ENCODE peak calls at places on chromosomes 13 and 19, in six cellular contexts. M is K562, W is GM12891, D is H1, P is HepG2, C is GM12878. Z is an unnamed sample.

GRCh38 chr13:97141564-97142005 is 80.5 kb upstream of the MBNL2 start:
- DNase-seq in M (peak; percentile 39), W (no peak), D (no peak), P (peak; percentile 96), C (peak; percentile 23), Z (no peak)

GRCh38 chr13:20331419-20331818 is 99.3 kb upstream of the GJB6 start:
- DNase-seq in M (no peak), W (no peak), D (no peak), P (no peak), C (no peak), Z (no peak)

GRCh38 chr19:40392894-40393517 is 3.0 kb upstream of the HIPK4 start:
- DNase-seq in M (no peak), W (no peak), D (no peak), P (peak; percentile 31), C (no peak), Z (no peak)

GRCh38 chr19:48553676-48554384 is 1.9 kb downstream of the SULT2B1 start:
- DNase-seq in M (peak; percentile 83), W (no peak), D (no peak), P (peak; percentile 69), C (no peak), Z (no peak)

GRCh38 chr13:96636310-96636709 is 358.0 kb downstream of the OXGR1 start:
- DNase-seq in M (no peak), W (no peak), D (no peak), P (no peak), C (no peak), Z (no peak)

GRCh38 chr19:42433503-42434260 is 6.5 kb upstream of the LIPE start:
- DNase-seq in M (peak; percentile 70), W (no peak), D (peak; percentile 90), P (peak; percentile 95), C (no peak), Z (no peak)

GRCh38 chr19:5103061-5103701 is 134.3 kb downstream of the KDM4B start:
- DNase-seq in M (no peak), W (no peak), D (no peak), P (no peak), C (no peak), Z (no peak)

GRCh38 chr13:76667551-76667950 is 218.7 kb downstream of the KCTD12 start:
- DNase-seq in M (no peak), W (no peak), D (no peak), P (no peak), C (no peak), Z (no peak)

GRCh38 chr13:99464441-99464949 is 36.8 kb upstream of the TM9SF2 start:
- DNase-seq in M (no peak), W (no peak), D (no peak), P (no peak), C (no peak), Z (no peak)

GRCh38 chr19:12550951-12551832 is at the start of gene ZNF564:
- DNase-seq in M (peak; percentile 99), W (peak; percentile 92), D (peak; percentile 90), P (peak; percentile 100), C (peak; percentile 99), Z (peak; percentile 84)
- TF ChIP-seq POLR2A in M (peak; percentile 87), W (peak; percentile 94), D (peak; percentile 89), P (peak; percentile 80), C (peak; percentile 93), Z (peak; percentile 93)

DNA sequence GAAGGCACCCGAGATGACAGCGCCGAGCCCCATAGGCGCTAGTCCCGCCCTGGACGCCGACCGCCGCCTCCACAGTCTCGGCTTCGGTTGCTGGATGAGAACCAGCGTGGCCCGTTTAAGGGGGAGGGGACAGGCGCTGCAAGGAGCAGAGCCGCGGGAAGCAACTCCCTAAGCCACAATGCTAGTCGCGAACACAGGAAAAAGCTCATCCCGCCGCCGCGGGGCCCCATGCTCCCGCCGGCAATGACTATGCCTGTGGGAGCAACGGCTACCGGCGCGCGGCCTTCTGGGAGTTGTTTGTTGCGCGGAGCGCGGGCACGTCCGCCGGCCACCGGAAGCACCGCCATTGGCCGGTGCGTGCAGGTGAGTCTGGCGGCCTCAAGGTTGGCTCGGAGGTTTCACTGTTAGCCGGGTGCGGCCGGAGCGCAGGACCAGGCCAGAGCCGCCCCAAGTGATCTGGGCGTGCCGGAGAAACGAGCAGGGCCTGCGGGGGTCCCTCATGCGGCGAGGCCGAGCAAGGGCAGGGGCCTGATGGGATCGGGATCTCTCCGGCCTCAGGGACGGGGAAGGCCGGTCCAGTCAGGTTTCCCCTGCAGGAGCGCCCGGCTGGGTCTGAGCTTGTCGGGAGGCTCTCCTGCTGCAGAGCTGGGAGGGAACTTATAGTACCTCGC is at the start of gene ZNF544:
- DNase-seq in M (peak; percentile 80), W (peak; percentile 88), D (peak; percentile 88), P (peak; percentile 45), C (peak; percentile 9), Z (peak; percentile 79)
- TF ChIP-seq POLR2AphosphoS5 in M (peak; percentile 51), W (no peak), D (peak; percentile 87), P (peak; percentile 73), C (peak; percentile 78), Z (peak; percentile 81)

GRCh38 chr19:2533686-2534085 is 57.8 kb downstream of the GADD45B start:
- DNase-seq in M (no peak), W (no peak), D (no peak), P (no peak), C (no peak), Z (no peak)

GRCh38 chr19:2529473-2529918 is 53.6 kb downstream of the GADD45B start:
- DNase-seq in M (no peak), W (no peak), D (no peak), P (peak; percentile 90), C (no peak), Z (no peak)

GRCh38 chr19:2534374-2535050 is 58.6 kb downstream of the GADD45B start:
- DNase-seq in M (no peak), W (no peak), D (no peak), P (no peak), C (no peak), Z (no peak)

GRCh38 chr19:2533072-2533425 is 57.1 kb downstream of the GADD45B start:
- DNase-seq in M (no peak), W (no peak), D (no peak), P (no peak), C (no peak), Z (no peak)

DNA sequence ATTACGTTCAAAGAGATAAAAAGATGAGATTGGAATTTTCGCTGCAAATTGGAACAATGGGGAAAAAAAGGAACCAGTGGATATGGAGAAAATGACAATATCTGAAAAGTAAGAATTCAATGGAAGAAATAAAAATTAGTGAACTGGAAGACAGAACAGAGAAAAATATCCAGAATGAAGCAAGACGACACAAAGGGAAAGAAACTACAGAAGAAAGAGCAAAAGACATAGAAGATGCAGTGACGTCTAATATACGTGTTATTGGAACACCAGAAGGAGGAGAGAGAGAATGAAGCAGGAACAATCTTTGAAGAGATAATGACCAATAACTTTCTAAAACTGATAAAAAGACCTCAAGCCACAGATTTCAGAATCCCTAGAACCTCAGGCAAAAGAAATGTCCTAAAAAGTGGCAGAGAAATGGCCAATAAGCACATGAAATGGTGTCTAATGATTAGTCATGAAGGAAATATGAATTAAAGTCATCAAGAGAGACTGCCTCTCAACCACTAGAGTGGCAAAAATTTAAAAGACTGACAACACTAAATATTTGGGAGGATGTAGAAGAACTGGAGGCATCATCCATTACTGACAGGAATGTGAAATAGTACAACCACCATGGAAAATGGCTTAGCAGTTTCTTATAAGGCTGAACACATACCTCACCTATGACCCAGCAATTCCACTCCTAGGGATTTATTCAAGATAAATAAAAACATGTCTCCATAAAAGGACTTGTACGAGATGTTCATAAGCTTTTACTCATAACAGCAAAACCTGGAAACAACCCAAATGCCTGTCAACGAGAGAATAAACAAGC is 56.5 kb downstream of the GADD45B start:
- DNase-seq in M (no peak), W (no peak), D (no peak), P (no peak), C (no peak), Z (no peak)
- TF ChIP-seq TAF1 in M (no peak), W (no peak), D (no peak), P (no peak), C (no peak), Z (no peak)

GRCh38 chr19:58568731-58569130 is 4.4 kb downstream of the MZF1 start:
- DNase-seq in M (no peak), W (no peak), D (no peak), P (no peak), C (no peak), Z (no peak)

GRCh38 chr19:58570770-58571574 is 2.2 kb downstream of the MZF1 start:
- DNase-seq in M (no peak), W (no peak), D (no peak), P (no peak), C (no peak), Z (no peak)

GRCh38 chr19:58571575-58571947 is 1.6 kb downstream of the MZF1 start:
- DNase-seq in M (no peak), W (no peak), D (no peak), P (no peak), C (no peak), Z (no peak)

GRCh38 chr19:58569943-58570670 is 3.0 kb downstream of the MZF1 start:
- DNase-seq in M (no peak), W (no peak), D (no peak), P (no peak), C (no peak), Z (no peak)

DNA sequence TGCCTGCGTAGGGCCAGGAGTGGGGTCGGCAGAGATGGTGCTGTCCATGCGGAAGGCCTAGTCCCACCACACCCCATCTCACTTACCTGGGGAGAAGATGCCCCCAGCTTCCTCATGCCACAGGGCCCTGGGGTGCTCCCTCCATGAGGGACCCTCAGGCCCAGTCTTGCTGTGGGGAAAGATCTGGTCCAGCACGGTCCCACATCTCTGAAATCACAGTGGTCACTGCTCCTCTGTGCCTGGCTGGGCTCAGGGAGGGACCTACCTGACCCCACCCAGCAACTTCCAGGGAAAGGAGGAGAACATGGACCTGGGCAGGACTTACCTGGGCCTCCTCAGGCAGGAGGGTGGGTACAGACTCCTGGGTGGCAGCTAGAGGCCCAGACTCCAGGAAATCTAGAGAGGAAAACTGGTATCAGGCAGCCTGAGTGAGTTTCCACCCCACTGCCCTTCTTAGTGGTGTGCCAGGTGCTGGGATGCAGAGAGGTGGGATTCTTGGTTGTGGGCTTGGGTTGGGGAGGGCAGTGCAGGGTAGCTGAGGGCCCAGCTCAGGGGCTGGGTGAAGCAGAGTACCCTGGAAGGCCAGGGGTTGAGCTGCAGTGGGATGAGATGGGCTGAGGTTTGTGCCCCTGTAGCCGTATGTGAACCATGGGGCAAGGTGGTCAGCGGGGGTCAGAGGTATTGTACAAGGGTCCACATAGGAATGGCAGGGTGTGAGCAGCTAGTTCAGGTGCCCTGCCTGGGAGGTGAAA is 3.8 kb downstream of the MZF1 start:
- DNase-seq in M (no peak), W (no peak), D (no peak), P (no peak), C (no peak), Z (no peak)
- TF ChIP-seq POLR2A in M (no peak), W (no peak), D (no peak), P (no peak), C (no peak), Z (no peak)

Z was measured in GM12892.